ENCODE peak calls at places on chromosomes 16 and 17, in four cellular contexts. K is stimulated activated CD4-positive, alpha-beta T cell treated with anti-CD3 and anti-CD28 coated beads, Interleukin-15, amount 100 ng/mL, for 1 hour; U is nucleus accumbens; X is effector memory CD8-positive, alpha-beta T cell. E is an unnamed sample.
A peak's percentile ranks its signal among the peaks of the same experiment; 100 is the strongest.

GRCh38 chr16:85750827-85751641 is at the start of gene C16orf74:
- DNase-seq in U (no peak), K (no peak), X (no peak), E (no peak)

GRCh38 chr17:42917236-42917603 is 16.6 kb downstream of the G6PC1 start:
- DNase-seq in K (no peak), X (no peak), U (no peak), E (no peak)

GRCh38 chr17:1473841-1474240 is 17.8 kb upstream of the CRK start:
- DNase-seq in X (no peak), K (no peak), U (no peak), E (no peak)

GRCh38 chr16:10933865-10934264 is 8.4 kb downstream of the DEXI start:
- DNase-seq in U (no peak), K (no peak), X (no peak), E (no peak)

GRCh38 chr17:8867361-8867981 is at the start of gene PIK3R6:
- DNase-seq in X (no peak), U (no peak), K (no peak), E (no peak)

GRCh38 chr16:86610779-86611516 is 32.6 kb downstream of the FOXL1 start:
- DNase-seq in K (no peak), X (no peak), U (no peak), E (no peak)

GRCh38 chr16:70713342-70713741 is 27.5 kb upstream of the MTSS2 start:
- DNase-seq in U (no peak), K (no peak), X (no peak), E (no peak)

GRCh38 chr16:62256406-62256805 is 220.2 kb upstream of the CDH8 start:
- DNase-seq in K (no peak), U (no peak), X (no peak), E (no peak)

GRCh38 chr17:30336369-30337171 is 2.7 kb upstream of the TMIGD1 start:
- DNase-seq in X (peak; percentile 58), U (no peak), K (no peak), E (no peak)

GRCh38 chr16:87832759-87833502 is 36.4 kb downstream of the SLC7A5 start:
- DNase-seq in K (no peak), X (no peak), U (no peak), E (no peak)

GRCh38 chr16:23061669-23062068 is 87.6 kb downstream of the USP31 start:
- DNase-seq in K (no peak), X (no peak), U (no peak), E (no peak)

E was measured in tibial nerve.